ENCODE peak calls at places on chromosome 10, in seven cellular contexts. T is stimulated activated CD8-positive, alpha-beta memory T cell treated with anti-CD3 and anti-CD28 coated beads, Interleukin-2, amount 100 ng/mL, for 48 hours; C is bronchial epithelial cell; L is Right ventricle myocardium superior; W is mammary epithelial cell; Q is anterior cingulate cortex; G is BJ. O is an unnamed sample.

GRCh38 chr10:43902842-43903241 is 254.2 kb upstream of the ZNF32 start:
- DNase-seq in T (no peak), C (no peak), L (no peak), W (no peak), Q (no peak), G (no peak), O (no peak)

GRCh38 chr10:91883549-91884542 is 25.4 kb downstream of the FGFBP3 start:
- DNase-seq in T (no peak), C (peak), L (no peak), W (no peak), Q (peak), G (no peak), O (peak)

GRCh38 chr10:31490858-31491504 is 172.0 kb downstream of the ZEB1 start:
- DNase-seq in T (no peak), C (peak), L (no peak), W (peak), Q (no peak), G (no peak), O (peak)

GRCh38 chr10:105974803-105975456 is 1189.6 kb downstream of the SORCS1 start:
- DNase-seq in T (no peak), C (no peak), L (peak), W (peak), Q (no peak), G (no peak), O (no peak)

GRCh38 chr10:91034494-91035157 is 113.7 kb upstream of the ANKRD1 start:
- DNase-seq in T (no peak), C (no peak), L (peak), W (no peak), Q (no peak), G (no peak), O (no peak)

GRCh38 chr10:77911535-77912123 is 14.9 kb downstream of the DLG5 start:
- DNase-seq in T (no peak), C (no peak), L (no peak), W (no peak), Q (no peak), G (no peak), O (no peak)

GRCh38 chr10:72315611-72316385 is 38.9 kb downstream of the DNAJB12 start:
- DNase-seq in T (no peak), C (peak), L (peak), W (peak), Q (no peak), G (peak), O (no peak)

GRCh38 chr10:58465641-58466040 is 47.0 kb upstream of the BICC1 start:
- DNase-seq in T (no peak), C (peak), L (no peak), W (no peak), Q (no peak), G (no peak), O (peak)

GRCh38 chr10:6229746-6230145 is 27.0 kb downstream of the PFKFB3 start:
- DNase-seq in T (no peak), C (no peak), L (no peak), W (no peak), Q (no peak), G (no peak), O (no peak)